ENCODE peak calls at places on chromosome 10, in nine cellular contexts. One of them, this sample, is unnamed.

GRCh38 chr10:102814873-102815661 is 22.1 kb downstream of the CYP17A1 start:
- ATAC-seq in Right ventricle myocardium inferior: peak
- ATAC-seq in naive thymus-derived CD8-positive, alpha-beta T cell: no peak
- ATAC-seq in GM23338: peak
- ATAC-seq in activated T-helper 17 cell treated with anti-CD3 and anti-CD28 coated beads, Interleukin-2, amount 50 U/mL, for 72 hours: no peak
- ATAC-seq in effector memory CD8-positive, alpha-beta T cell: no peak
- ATAC-seq in naive B cell: no peak
- ATAC-seq in left lung: peak
- ATAC-seq in activated T-cell treated with anti-CD3 and anti-CD28 coated beads, Interleukin-2, amount 50 U/mL, for 72 hours: no peak
- ATAC-seq in this sample: no peak

GRCh38 chr10:43250925-43251663 is 15.8 kb downstream of the RASGEF1A start:
- ATAC-seq in GM23338: peak
- ATAC-seq in left lung: no peak
- ATAC-seq in naive B cell: no peak
- ATAC-seq in activated T-cell treated with anti-CD3 and anti-CD28 coated beads, Interleukin-2, amount 50 U/mL, for 72 hours: no peak
- ATAC-seq in naive thymus-derived CD8-positive, alpha-beta T cell: no peak
- ATAC-seq in Right ventricle myocardium inferior: no peak
- ATAC-seq in activated T-helper 17 cell treated with anti-CD3 and anti-CD28 coated beads, Interleukin-2, amount 50 U/mL, for 72 hours: no peak
- ATAC-seq in effector memory CD8-positive, alpha-beta T cell: no peak
- ATAC-seq in this sample: no peak

GRCh38 chr10:29486466-29486865 is 148.3 kb downstream of the SVIL start:
- ATAC-seq in Right ventricle myocardium inferior: no peak
- ATAC-seq in effector memory CD8-positive, alpha-beta T cell: no peak
- ATAC-seq in activated T-cell treated with anti-CD3 and anti-CD28 coated beads, Interleukin-2, amount 50 U/mL, for 72 hours: peak
- ATAC-seq in activated T-helper 17 cell treated with anti-CD3 and anti-CD28 coated beads, Interleukin-2, amount 50 U/mL, for 72 hours: peak
- ATAC-seq in naive thymus-derived CD8-positive, alpha-beta T cell: no peak
- ATAC-seq in naive B cell: no peak
- ATAC-seq in GM23338: no peak
- ATAC-seq in left lung: no peak
- ATAC-seq in this sample: no peak

GRCh38 chr10:60021324-60021723 is 115.0 kb upstream of the CCDC6 start:
- ATAC-seq in activated T-helper 17 cell treated with anti-CD3 and anti-CD28 coated beads, Interleukin-2, amount 50 U/mL, for 72 hours: peak
- ATAC-seq in Right ventricle myocardium inferior: no peak
- ATAC-seq in naive thymus-derived CD8-positive, alpha-beta T cell: no peak
- ATAC-seq in naive B cell: no peak
- ATAC-seq in GM23338: no peak
- ATAC-seq in effector memory CD8-positive, alpha-beta T cell: no peak
- ATAC-seq in left lung: no peak
- ATAC-seq in activated T-cell treated with anti-CD3 and anti-CD28 coated beads, Interleukin-2, amount 50 U/mL, for 72 hours: peak
- ATAC-seq in this sample: no peak

GRCh38 chr10:16820018-16820417 is 2.8 kb upstream of the RSU1 start:
- ATAC-seq in Right ventricle myocardium inferior: no peak
- ATAC-seq in GM23338: no peak
- ATAC-seq in naive thymus-derived CD8-positive, alpha-beta T cell: no peak
- ATAC-seq in left lung: no peak
- ATAC-seq in activated T-cell treated with anti-CD3 and anti-CD28 coated beads, Interleukin-2, amount 50 U/mL, for 72 hours: no peak
- ATAC-seq in activated T-helper 17 cell treated with anti-CD3 and anti-CD28 coated beads, Interleukin-2, amount 50 U/mL, for 72 hours: no peak
- ATAC-seq in naive B cell: no peak
- ATAC-seq in effector memory CD8-positive, alpha-beta T cell: no peak
- ATAC-seq in this sample: no peak

GRCh38 chr10:78916227-78916626 is 152.5 kb upstream of the ZMIZ1 start:
- ATAC-seq in Right ventricle myocardium inferior: no peak
- ATAC-seq in activated T-cell treated with anti-CD3 and anti-CD28 coated beads, Interleukin-2, amount 50 U/mL, for 72 hours: no peak
- ATAC-seq in naive thymus-derived CD8-positive, alpha-beta T cell: no peak
- ATAC-seq in activated T-helper 17 cell treated with anti-CD3 and anti-CD28 coated beads, Interleukin-2, amount 50 U/mL, for 72 hours: no peak
- ATAC-seq in effector memory CD8-positive, alpha-beta T cell: no peak
- ATAC-seq in GM23338: no peak
- ATAC-seq in left lung: no peak
- ATAC-seq in naive B cell: no peak
- ATAC-seq in this sample: no peak

GRCh38 chr10:93300981-93301380 is 181.2 kb downstream of the MYOF start:
- ATAC-seq in naive thymus-derived CD8-positive, alpha-beta T cell: no peak
- ATAC-seq in GM23338: no peak
- ATAC-seq in Right ventricle myocardium inferior: no peak
- ATAC-seq in activated T-helper 17 cell treated with anti-CD3 and anti-CD28 coated beads, Interleukin-2, amount 50 U/mL, for 72 hours: no peak
- ATAC-seq in activated T-cell treated with anti-CD3 and anti-CD28 coated beads, Interleukin-2, amount 50 U/mL, for 72 hours: no peak
- ATAC-seq in effector memory CD8-positive, alpha-beta T cell: no peak
- ATAC-seq in left lung: no peak
- ATAC-seq in naive B cell: no peak
- ATAC-seq in this sample: no peak

GRCh38 chr10:80491251-80492102 is 37.4 kb downstream of the TSPAN14 start:
- ATAC-seq in GM23338: no peak
- ATAC-seq in effector memory CD8-positive, alpha-beta T cell: no peak
- ATAC-seq in Right ventricle myocardium inferior: peak
- ATAC-seq in left lung: peak
- ATAC-seq in naive thymus-derived CD8-positive, alpha-beta T cell: no peak
- ATAC-seq in activated T-helper 17 cell treated with anti-CD3 and anti-CD28 coated beads, Interleukin-2, amount 50 U/mL, for 72 hours: no peak
- ATAC-seq in naive B cell: no peak
- ATAC-seq in activated T-cell treated with anti-CD3 and anti-CD28 coated beads, Interleukin-2, amount 50 U/mL, for 72 hours: no peak
- ATAC-seq in this sample: no peak

GRCh38 chr10:52703451-52703850 is 69.1 kb downstream of the MBL2 start:
- ATAC-seq in activated T-helper 17 cell treated with anti-CD3 and anti-CD28 coated beads, Interleukin-2, amount 50 U/mL, for 72 hours: no peak
- ATAC-seq in left lung: no peak
- ATAC-seq in naive B cell: no peak
- ATAC-seq in Right ventricle myocardium inferior: no peak
- ATAC-seq in activated T-cell treated with anti-CD3 and anti-CD28 coated beads, Interleukin-2, amount 50 U/mL, for 72 hours: no peak
- ATAC-seq in GM23338: no peak
- ATAC-seq in effector memory CD8-positive, alpha-beta T cell: no peak
- ATAC-seq in naive thymus-derived CD8-positive, alpha-beta T cell: no peak
- ATAC-seq in this sample: no peak

GRCh38 chr10:14598809-14599764 is 175.6 kb downstream of the FAM107B start:
- ATAC-seq in activated T-cell treated with anti-CD3 and anti-CD28 coated beads, Interleukin-2, amount 50 U/mL, for 72 hours: peak
- ATAC-seq in effector memory CD8-positive, alpha-beta T cell: peak
- ATAC-seq in naive thymus-derived CD8-positive, alpha-beta T cell: peak
- ATAC-seq in Right ventricle myocardium inferior: no peak
- ATAC-seq in naive B cell: no peak
- ATAC-seq in GM23338: no peak
- ATAC-seq in activated T-helper 17 cell treated with anti-CD3 and anti-CD28 coated beads, Interleukin-2, amount 50 U/mL, for 72 hours: no peak
- ATAC-seq in left lung: no peak
- ATAC-seq in this sample: no peak

GRCh38 chr10:59803714-59804113 is 50.5 kb upstream of the MRLN start:
- ATAC-seq in left lung: no peak
- ATAC-seq in activated T-helper 17 cell treated with anti-CD3 and anti-CD28 coated beads, Interleukin-2, amount 50 U/mL, for 72 hours: no peak
- ATAC-seq in Right ventricle myocardium inferior: no peak
- ATAC-seq in activated T-cell treated with anti-CD3 and anti-CD28 coated beads, Interleukin-2, amount 50 U/mL, for 72 hours: no peak
- ATAC-seq in naive thymus-derived CD8-positive, alpha-beta T cell: no peak
- ATAC-seq in effector memory CD8-positive, alpha-beta T cell: no peak
- ATAC-seq in GM23338: no peak
- ATAC-seq in naive B cell: peak
- ATAC-seq in this sample: no peak

GRCh38 chr10:53023411-53023810 is 250.8 kb upstream of the MBL2 start:
- ATAC-seq in GM23338: no peak
- ATAC-seq in effector memory CD8-positive, alpha-beta T cell: no peak
- ATAC-seq in left lung: no peak
- ATAC-seq in activated T-helper 17 cell treated with anti-CD3 and anti-CD28 coated beads, Interleukin-2, amount 50 U/mL, for 72 hours: no peak
- ATAC-seq in naive thymus-derived CD8-positive, alpha-beta T cell: no peak
- ATAC-seq in naive B cell: no peak
- ATAC-seq in activated T-cell treated with anti-CD3 and anti-CD28 coated beads, Interleukin-2, amount 50 U/mL, for 72 hours: no peak
- ATAC-seq in Right ventricle myocardium inferior: no peak
- ATAC-seq in this sample: no peak

GRCh38 chr10:21625623-21626229 is 91.7 kb downstream of the MLLT10 start:
- ATAC-seq in naive B cell: no peak
- ATAC-seq in activated T-cell treated with anti-CD3 and anti-CD28 coated beads, Interleukin-2, amount 50 U/mL, for 72 hours: no peak
- ATAC-seq in left lung: no peak
- ATAC-seq in naive thymus-derived CD8-positive, alpha-beta T cell: no peak
- ATAC-seq in Right ventricle myocardium inferior: no peak
- ATAC-seq in activated T-helper 17 cell treated with anti-CD3 and anti-CD28 coated beads, Interleukin-2, amount 50 U/mL, for 72 hours: no peak
- ATAC-seq in GM23338: no peak
- ATAC-seq in effector memory CD8-positive, alpha-beta T cell: no peak
- ATAC-seq in this sample: no peak

GRCh38 chr10:22554481-22555182 is 159.7 kb downstream of the PIP4K2A start:
- ATAC-seq in effector memory CD8-positive, alpha-beta T cell: no peak
- ATAC-seq in naive thymus-derived CD8-positive, alpha-beta T cell: no peak
- ATAC-seq in left lung: peak
- ATAC-seq in naive B cell: no peak
- ATAC-seq in GM23338: peak
- ATAC-seq in activated T-cell treated with anti-CD3 and anti-CD28 coated beads, Interleukin-2, amount 50 U/mL, for 72 hours: no peak
- ATAC-seq in Right ventricle myocardium inferior: peak
- ATAC-seq in activated T-helper 17 cell treated with anti-CD3 and anti-CD28 coated beads, Interleukin-2, amount 50 U/mL, for 72 hours: no peak
- ATAC-seq in this sample: no peak

GRCh38 chr10:119896061-119896655 is 3.6 kb downstream of the SEC23IP start:
- ATAC-seq in Right ventricle myocardium inferior: no peak
- ATAC-seq in activated T-cell treated with anti-CD3 and anti-CD28 coated beads, Interleukin-2, amount 50 U/mL, for 72 hours: no peak
- ATAC-seq in left lung: peak
- ATAC-seq in naive thymus-derived CD8-positive, alpha-beta T cell: no peak
- ATAC-seq in naive B cell: no peak
- ATAC-seq in activated T-helper 17 cell treated with anti-CD3 and anti-CD28 coated beads, Interleukin-2, amount 50 U/mL, for 72 hours: no peak
- ATAC-seq in GM23338: no peak
- ATAC-seq in effector memory CD8-positive, alpha-beta T cell: no peak
- ATAC-seq in this sample: no peak

GRCh38 chr10:5413012-5413938 is 918 bp downstream of the NET1 start:
- ATAC-seq in naive thymus-derived CD8-positive, alpha-beta T cell: no peak
- ATAC-seq in Right ventricle myocardium inferior: peak
- ATAC-seq in effector memory CD8-positive, alpha-beta T cell: no peak
- ATAC-seq in naive B cell: no peak
- ATAC-seq in GM23338: peak
- ATAC-seq in activated T-helper 17 cell treated with anti-CD3 and anti-CD28 coated beads, Interleukin-2, amount 50 U/mL, for 72 hours: peak
- ATAC-seq in activated T-cell treated with anti-CD3 and anti-CD28 coated beads, Interleukin-2, amount 50 U/mL, for 72 hours: peak
- ATAC-seq in left lung: peak
- ATAC-seq in this sample: no peak

GRCh38 chr10:122499012-122499411 is 37.7 kb downstream of the HTRA1 start:
- ATAC-seq in naive B cell: no peak
- ATAC-seq in effector memory CD8-positive, alpha-beta T cell: no peak
- ATAC-seq in naive thymus-derived CD8-positive, alpha-beta T cell: no peak
- ATAC-seq in GM23338: no peak
- ATAC-seq in activated T-helper 17 cell treated with anti-CD3 and anti-CD28 coated beads, Interleukin-2, amount 50 U/mL, for 72 hours: no peak
- ATAC-seq in activated T-cell treated with anti-CD3 and anti-CD28 coated beads, Interleukin-2, amount 50 U/mL, for 72 hours: no peak
- ATAC-seq in Right ventricle myocardium inferior: peak
- ATAC-seq in left lung: no peak
- ATAC-seq in this sample: no peak

GRCh38 chr10:114479307-114479706 is 75.0 kb upstream of the AFAP1L2 start:
- ATAC-seq in naive thymus-derived CD8-positive, alpha-beta T cell: no peak
- ATAC-seq in effector memory CD8-positive, alpha-beta T cell: no peak
- ATAC-seq in activated T-helper 17 cell treated with anti-CD3 and anti-CD28 coated beads, Interleukin-2, amount 50 U/mL, for 72 hours: no peak
- ATAC-seq in left lung: no peak
- ATAC-seq in Right ventricle myocardium inferior: peak
- ATAC-seq in activated T-cell treated with anti-CD3 and anti-CD28 coated beads, Interleukin-2, amount 50 U/mL, for 72 hours: no peak
- ATAC-seq in naive B cell: no peak
- ATAC-seq in GM23338: no peak
- ATAC-seq in this sample: no peak

GRCh38 chr10:3624367-3624766 is 160.6 kb downstream of the KLF6 start:
- ATAC-seq in Right ventricle myocardium inferior: no peak
- ATAC-seq in naive thymus-derived CD8-positive, alpha-beta T cell: no peak
- ATAC-seq in activated T-helper 17 cell treated with anti-CD3 and anti-CD28 coated beads, Interleukin-2, amount 50 U/mL, for 72 hours: peak
- ATAC-seq in activated T-cell treated with anti-CD3 and anti-CD28 coated beads, Interleukin-2, amount 50 U/mL, for 72 hours: no peak
- ATAC-seq in left lung: no peak
- ATAC-seq in GM23338: no peak
- ATAC-seq in effector memory CD8-positive, alpha-beta T cell: no peak
- ATAC-seq in naive B cell: no peak
- ATAC-seq in this sample: no peak

GRCh38 chr10:97171001-97171400 is 14.8 kb downstream of the SLIT1 start:
- ATAC-seq in effector memory CD8-positive, alpha-beta T cell: no peak
- ATAC-seq in GM23338: no peak
- ATAC-seq in Right ventricle myocardium inferior: no peak
- ATAC-seq in naive thymus-derived CD8-positive, alpha-beta T cell: no peak
- ATAC-seq in activated T-cell treated with anti-CD3 and anti-CD28 coated beads, Interleukin-2, amount 50 U/mL, for 72 hours: no peak
- ATAC-seq in activated T-helper 17 cell treated with anti-CD3 and anti-CD28 coated beads, Interleukin-2, amount 50 U/mL, for 72 hours: no peak
- ATAC-seq in left lung: no peak
- ATAC-seq in naive B cell: no peak
- ATAC-seq in this sample: no peak